ENCODE peak calls at places on chromosomes 2 and 18, in eight cellular contexts. N is breast epithelium, S is spleen, G is HCT116, B is GM23338, J is transverse colon, V is K562, Q is prostate gland. T is an unnamed sample.

GRCh38 chr2:44480068-44480467 is 118.3 kb downstream of the CAMKMT start:
- DNase-seq in J (no peak), S (no peak), N (no peak), B (no peak), G (no peak), Q (no peak), V (no peak), T (no peak)

GRCh38 chr2:207765960-207766582 is 3.6 kb downstream of the FZD5 start:
- DNase-seq in N (no peak), Q (no peak), G (no peak), S (no peak), B (peak; percentile 67), J (no peak), V (peak; percentile 53), T (no peak)

GRCh38 chr18:62732631-62733030 is 17.3 kb downstream of the PHLPP1 start:
- DNase-seq in G (no peak), N (no peak), B (no peak), S (no peak), Q (no peak), J (no peak), V (no peak), T (no peak)

GRCh38 chr2:20561703-20562454 is 89.0 kb downstream of the HS1BP3 start:
- DNase-seq in V (peak; percentile 45), B (peak; percentile 19), S (no peak), N (no peak), J (no peak), Q (no peak), G (no peak), T (no peak)

GRCh38 chr2:106638043-106638442 is 150.9 kb downstream of the CD8B2 start:
- DNase-seq in J (no peak), N (no peak), S (no peak), G (no peak), Q (no peak), B (peak; percentile 55), V (peak; percentile 11), T (no peak)

GRCh38 chr2:67616749-67617148 is 219.6 kb downstream of the ETAA1 start:
- DNase-seq in N (no peak), V (no peak), S (no peak), J (no peak), Q (no peak), B (no peak), G (no peak), T (no peak)

GRCh38 chr2:225999692-226000091 is 600.2 kb downstream of the NYAP2 start:
- DNase-seq in G (no peak), S (no peak), V (no peak), J (no peak), Q (no peak), B (no peak), N (no peak), T (no peak)

GRCh38 chr2:65541773-65542172 is 109.4 kb upstream of the SPRED2 start:
- DNase-seq in G (no peak), J (no peak), Q (no peak), S (no peak), N (no peak), V (no peak), B (no peak), T (no peak)

DNA sequence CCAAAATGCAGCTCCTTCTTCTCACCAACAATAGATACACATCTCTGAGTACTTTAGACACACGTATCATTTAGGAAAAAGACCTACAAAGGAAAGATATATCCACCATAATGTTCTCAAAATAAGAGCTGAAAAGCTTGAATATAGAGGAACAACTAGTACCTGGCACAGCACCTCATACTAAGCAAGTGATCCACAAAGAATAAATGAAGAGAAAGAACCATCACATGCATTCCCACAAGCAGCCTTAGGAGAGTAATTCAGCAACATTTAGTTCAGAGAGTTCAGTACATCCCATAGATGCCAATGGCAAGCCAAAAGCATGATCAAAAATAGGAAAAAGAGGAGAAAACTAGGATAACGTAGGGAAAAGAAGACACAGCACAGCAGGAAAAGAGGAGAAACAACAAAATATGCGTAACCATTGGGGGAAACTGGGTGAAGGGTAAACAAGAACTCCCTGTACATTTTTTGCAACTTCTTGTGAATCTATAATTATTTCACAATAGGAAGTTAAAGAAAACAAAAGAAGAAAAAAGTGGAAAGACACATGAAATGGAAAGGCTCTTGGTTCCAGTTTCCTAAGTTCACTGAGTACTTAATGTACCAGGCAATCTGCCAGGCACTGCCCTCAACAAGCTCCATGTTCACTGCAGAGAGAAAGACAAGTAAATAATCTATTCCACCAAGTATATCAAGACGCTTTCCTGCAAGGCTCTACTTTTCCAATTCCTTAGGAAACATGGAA is 22.3 kb downstream of the CLASP1 start:
- DNase-seq in B (no peak), Q (peak; percentile 79), N (no peak), S (no peak), V (no peak), G (no peak), J (peak; percentile 14), T (no peak)
- TF ChIP-seq POLR2AphosphoS5 in B (no peak), Q (peak; percentile 70), N (no peak), S (no peak), V (no peak), G (no peak), J (no peak), T (no peak)

GRCh38 chr18:48026216-48026615 is 95.8 kb upstream of the SMAD2 start:
- DNase-seq in J (no peak), V (no peak), N (no peak), B (no peak), Q (no peak), G (no peak), S (peak; percentile 75), T (no peak)
- H3K4me1 ChIP-seq in J (peaks cover 6% of the 10 kb centered on the region), V (peaks cover 6% of the 10 kb centered on the region), N (peaks cover 18% of the 10 kb centered on the region), B (peaks cover 17% of the 10 kb centered on the region), Q (no peaks in the 10 kb centered on the region), G (peaks cover 13% of the 10 kb centered on the region), S (peaks cover 78% of the 10 kb centered on the region), T (peaks cover 39% of the 10 kb centered on the region)

DNA sequence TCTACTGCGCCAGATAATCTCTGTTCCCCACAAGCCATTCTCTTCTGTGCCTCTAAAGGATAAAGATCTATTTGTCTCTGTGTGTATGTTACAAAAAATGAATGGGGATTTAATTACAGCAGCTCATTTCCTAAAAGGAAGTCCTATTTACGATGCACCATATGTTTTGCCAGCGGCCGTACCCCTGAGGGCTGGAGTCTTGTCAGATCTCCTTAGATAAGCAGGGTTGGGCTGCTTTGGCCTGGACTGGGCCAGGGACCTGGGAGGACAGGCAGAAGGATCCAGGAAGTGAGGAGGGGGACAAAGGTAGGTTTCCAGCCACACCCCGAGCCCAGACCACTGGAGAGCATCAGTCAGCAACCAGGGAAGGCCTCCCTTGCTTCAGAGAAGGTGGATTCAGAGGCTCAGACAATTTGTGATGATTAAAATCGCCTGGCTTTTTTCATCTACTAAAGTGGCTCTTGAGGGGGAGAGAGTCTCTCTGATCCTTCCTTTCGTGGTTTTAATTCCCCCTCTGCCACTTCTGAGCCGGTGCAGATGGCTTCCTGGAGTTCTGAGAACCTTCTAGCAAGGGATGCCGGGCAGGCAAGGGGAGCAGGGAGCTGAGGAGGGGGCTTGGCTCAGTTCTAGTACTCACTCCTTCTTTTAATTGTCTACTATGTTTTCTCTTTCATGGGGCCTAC is 42.1 kb downstream of the MYCN start:
- DNase-seq in J (no peak), B (no peak), V (no peak), N (no peak), Q (no peak), G (no peak), S (no peak), T (no peak)
- H3K27ac ChIP-seq in J (no peak overlapping the region), B (peak overlapping the region; percentile 29), V (no peak overlapping the region), N (no peak overlapping the region), Q (no peak overlapping the region), G (no peak overlapping the region), S (no peak overlapping the region), T (no peak overlapping the region)

GRCh38 chr2:11128258-11128951 is 26.9 kb upstream of the SLC66A3 start:
- DNase-seq in S (peak; percentile 73), G (no peak), N (no peak), J (no peak), V (no peak), B (no peak), Q (no peak), T (no peak)
- TF ChIP-seq POLR2AphosphoS5 in S (no peak), G (no peak), N (no peak), J (no peak), V (no peak), B (no peak), Q (no peak), T (no peak)

T was measured in vagina.